ENCODE peak calls at places on chromosomes 7 and 10, in nine cellular contexts. J, Q, W, R, V, A, X, F and L are unnamed samples.

GRCh38 chr7:38482521-38482920 is 148.7 kb downstream of the AMPH start:
- DNase-seq in J (no peak), Q (no peak), W (no peak), R (no peak), V (no peak), A (no peak), X (no peak), F (no peak), L (no peak)

GRCh38 chr7:74400420-74401136 is 53.1 kb upstream of the GTF2IRD1 start:
- DNase-seq in J (no peak), Q (no peak), W (no peak), R (no peak), V (no peak), A (no peak), X (no peak), F (peak), L (no peak)

GRCh38 chr10:111430070-111430469 is 353.2 kb downstream of the ADRA2A start:
- DNase-seq in J (no peak), Q (no peak), W (no peak), R (no peak), V (no peak), A (no peak), X (no peak), F (no peak), L (no peak)

GRCh38 chr10:83765711-83766110 is 373.6 kb upstream of the GHITM start:
- DNase-seq in J (no peak), Q (no peak), W (no peak), R (no peak), V (no peak), A (no peak), X (no peak), F (no peak), L (no peak)

GRCh38 chr7:11847336-11847735 is 15.3 kb upstream of the THSD7A start:
- DNase-seq in J (no peak), Q (no peak), W (no peak), R (no peak), V (no peak), A (no peak), X (no peak), F (no peak), L (no peak)

GRCh38 chr7:18689535-18689934 is 194.0 kb downstream of the HDAC9 start:
- DNase-seq in J (no peak), Q (no peak), W (no peak), R (no peak), V (no peak), A (no peak), X (no peak), F (no peak), L (no peak)

GRCh38 chr7:108190891-108191290 is 60.7 kb upstream of the LAMB4 start:
- DNase-seq in J (no peak), Q (no peak), W (no peak), R (no peak), V (no peak), A (no peak), X (no peak), F (no peak), L (no peak)

GRCh38 chr7:82446897-82447296 is 3.3 kb upstream of the CACNA2D1 start:
- DNase-seq in J (no peak), Q (no peak), W (no peak), R (no peak), V (no peak), A (no peak), X (no peak), F (no peak), L (no peak)

GRCh38 chr10:69733791-69734261 is 67.9 kb upstream of the COL13A1 start:
- DNase-seq in J (no peak), Q (no peak), W (no peak), R (no peak), V (no peak), A (peak), X (no peak), F (no peak), L (no peak)

GRCh38 chr7:16921644-16922257 is 40.0 kb upstream of the AGR3 start:
- DNase-seq in J (peak), Q (no peak), W (no peak), R (peak), V (no peak), A (no peak), X (no peak), F (no peak), L (no peak)

GRCh38 chr7:34281260-34281659 is 375.9 kb downstream of the BMPER start:
- DNase-seq in J (no peak), Q (no peak), W (no peak), R (no peak), V (no peak), A (no peak), X (peak), F (no peak), L (no peak)
- TF ChIP-seq CTCF in J (no peak), Q (no peak), W (no peak), R (peak), V (no peak), A (peak), X (peak), F (peak), L (peak)

GRCh38 chr10:118562877-118563276 is 32.6 kb downstream of the PRLHR start:
- DNase-seq in J (no peak), Q (no peak), W (no peak), R (no peak), V (no peak), A (no peak), X (no peak), F (no peak), L (no peak)

GRCh38 chr10:118563373-118563890 is 32.0 kb downstream of the PRLHR start:
- DNase-seq in J (no peak), Q (no peak), W (no peak), R (no peak), V (no peak), A (no peak), X (no peak), F (no peak), L (peak)

GRCh38 chr10:118565301-118566075 is 30.0 kb downstream of the PRLHR start:
- DNase-seq in J (no peak), Q (no peak), W (no peak), R (no peak), V (no peak), A (no peak), X (no peak), F (no peak), L (peak)

GRCh38 chr10:118564114-118564513 is 31.3 kb downstream of the PRLHR start:
- DNase-seq in J (no peak), Q (no peak), W (no peak), R (no peak), V (no peak), A (no peak), X (no peak), F (no peak), L (peak)

GRCh38 chr10:118564652-118565051 is 30.8 kb downstream of the PRLHR start:
- DNase-seq in J (no peak), Q (no peak), W (peak), R (peak), V (no peak), A (peak), X (no peak), F (peak), L (peak)
- TF ChIP-seq CTCF in J (no peak), Q (peak), W (no peak), R (peak), V (peak), A (peak), X (no peak), F (peak), L (peak)

DNA sequence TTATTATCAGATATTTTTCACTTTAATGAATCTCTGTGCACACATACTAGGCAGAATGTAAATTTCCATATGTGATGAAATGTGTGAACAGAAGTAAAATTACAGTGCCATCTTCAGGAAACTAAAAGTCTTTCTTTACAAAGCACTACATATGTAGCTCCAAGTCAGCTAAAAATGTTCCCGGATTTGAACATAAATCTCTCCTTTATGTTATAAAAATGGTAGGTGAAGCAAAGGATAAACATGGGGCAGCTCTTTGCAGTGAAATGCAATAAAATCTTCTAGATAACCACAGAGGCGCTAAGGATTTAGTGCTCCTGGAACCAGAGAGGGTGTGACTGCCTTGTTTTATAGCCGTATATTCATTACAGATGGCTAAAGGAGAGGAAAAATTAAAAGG is 104.9 kb upstream of the C7orf33 start:
- DNase-seq in J (no peak), Q (no peak), W (no peak), R (no peak), V (no peak), A (no peak), X (no peak), F (no peak), L (no peak)
- TF ChIP-seq CTCF in J (no peak), Q (no peak), W (no peak), R (peak), V (peak), A (no peak), X (peak), F (no peak), L (peak)

DNA sequence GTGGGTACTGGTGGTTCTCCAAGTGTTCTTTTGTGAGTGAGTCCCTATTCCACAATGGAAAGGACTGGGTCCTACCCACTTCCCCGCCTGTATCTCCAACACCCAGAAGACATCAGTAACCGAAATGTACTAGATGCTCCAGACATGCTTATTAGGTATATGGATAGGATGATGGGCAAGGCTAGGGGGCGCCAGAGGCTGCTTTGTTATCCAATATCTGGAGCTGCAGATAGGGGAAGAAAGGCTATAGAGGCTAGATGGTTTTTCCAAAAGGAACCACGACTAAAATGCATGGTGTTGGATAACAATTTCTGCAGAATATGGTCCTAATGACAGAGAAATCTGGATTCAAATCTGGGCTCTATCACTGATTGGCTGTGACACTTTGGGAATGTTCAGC is 56.2 kb upstream of the TM9SF3 start:
- DNase-seq in J (peak), Q (peak), W (peak), R (peak), V (peak), A (peak), X (peak), F (peak), L (no peak)
- TF ChIP-seq CTCF in J (no peak), Q (peak), W (peak), R (peak), V (peak), A (peak), X (peak), F (peak), L (peak)

GRCh38 chr10:12396093-12396492 is 46.7 kb downstream of the CAMK1D start:
- DNase-seq in J (no peak), Q (no peak), W (no peak), R (no peak), V (no peak), A (no peak), X (no peak), F (no peak), L (no peak)

GRCh38 chr10:12396567-12396966 is 47.2 kb downstream of the CAMK1D start:
- DNase-seq in J (no peak), Q (no peak), W (no peak), R (no peak), V (no peak), A (no peak), X (no peak), F (no peak), L (no peak)

GRCh38 chr10:12391191-12391590 is 41.8 kb downstream of the CAMK1D start:
- DNase-seq in J (no peak), Q (no peak), W (no peak), R (no peak), V (no peak), A (no peak), X (no peak), F (no peak), L (no peak)

GRCh38 chr10:12394236-12395033 is 45.1 kb downstream of the CAMK1D start:
- DNase-seq in J (no peak), Q (no peak), W (no peak), R (no peak), V (no peak), A (no peak), X (no peak), F (no peak), L (no peak)

GRCh38 chr10:12393831-12394230 is 44.5 kb downstream of the CAMK1D start:
- DNase-seq in J (no peak), Q (no peak), W (no peak), R (no peak), V (no peak), A (no peak), X (no peak), F (no peak), L (no peak)
- TF ChIP-seq CTCF in J (no peak), Q (no peak), W (no peak), R (no peak), V (no peak), A (no peak), X (no peak), F (no peak), L (no peak)